ENCODE peak calls at places on chromosome 5, in seven cellular contexts. C is IMR-90, G is H9, E is neuronal stem cell, P is H1, F is mesenchymal stem cell, M is trophoblast cell. Q is an unnamed sample. For H3K4me1, the result is how much of the 10 kb centered on the place peaks cover.

GRCh38 chr5:34570143-34570542 is 86.0 kb upstream of the RAI14 start:
- DNase-seq in M (no peak), E (no peak), C (no peak), G (no peak), F (no peak), P (no peak), Q (no peak)

GRCh38 chr5:170265527-170265926 is 32.0 kb downstream of the LCP2 start:
- DNase-seq in F (peak), G (no peak), C (no peak), M (no peak), P (peak), E (no peak), Q (no peak)

GRCh38 chr5:56649569-56649968 is 165.8 kb upstream of the MAP3K1 start:
- DNase-seq in E (no peak), P (no peak), F (peak), G (no peak), C (peak), M (no peak), Q (no peak)

GRCh38 chr5:102375256-102375655 is 79.2 kb upstream of the SLCO4C1 start:
- DNase-seq in F (peak), G (no peak), P (no peak), C (no peak), M (no peak), E (no peak), Q (no peak)

GRCh38 chr5:150122158-150122510 is 33.5 kb downstream of the PDGFRB start:
- DNase-seq in C (no peak), M (no peak), E (no peak), P (peak), F (no peak), G (peak), Q (no peak)

GRCh38 chr5:79702606-79703380 is 13.2 kb downstream of the CMYA5 start:
- DNase-seq in G (peak), P (peak), M (peak), E (no peak), C (no peak), F (peak), Q (peak)

GRCh38 chr5:135340568-135340967 is 58.5 kb downstream of the MACROH2A1 start:
- DNase-seq in F (no peak), E (no peak), M (no peak), P (no peak), G (no peak), C (no peak), Q (no peak)

GRCh38 chr5:178304016-178304415 is 71.4 kb upstream of the PHYKPL start:
- DNase-seq in F (no peak), G (peak), C (no peak), E (no peak), M (no peak), P (no peak), Q (no peak)

GRCh38 chr5:127320032-127320945 is 29.7 kb downstream of the MEGF10 start:
- DNase-seq in E (no peak), G (no peak), P (no peak), C (no peak), F (no peak), M (no peak), Q (peak)

GRCh38 chr5:103562453-103563157 is at the start of gene NUDT12:
- DNase-seq in M (peak), F (peak), C (peak), G (peak), E (peak), P (peak), Q (peak)

GRCh38 chr5:50435131-50435530 is 6.0 kb downstream of the EMB start:
- DNase-seq in G (no peak), P (no peak), M (no peak), C (no peak), F (no peak), E (no peak), Q (no peak)

GRCh38 chr5:96278995-96279394 is 154.1 kb downstream of the PCSK1 start:
- DNase-seq in G (no peak), C (no peak), M (no peak), P (no peak), F (no peak), E (no peak), Q (no peak)

GRCh38 chr5:132420706-132421272 is 51.3 kb downstream of the SLC22A5 start:
- DNase-seq in M (no peak), E (no peak), C (no peak), G (no peak), F (no peak), P (no peak), Q (no peak)

GRCh38 chr5:132423443-132423898 is 54.0 kb downstream of the SLC22A5 start:
- DNase-seq in F (peak), G (no peak), C (no peak), P (no peak), E (no peak), M (no peak), Q (no peak)

GRCh38 chr5:132421442-132421841 is 51.9 kb downstream of the SLC22A5 start:
- DNase-seq in M (no peak), P (no peak), C (no peak), G (no peak), F (no peak), E (no peak), Q (no peak)

GRCh38 chr5:132424167-132424935 is 54.8 kb downstream of the SLC22A5 start:
- DNase-seq in C (no peak), P (no peak), F (no peak), E (no peak), G (no peak), M (no peak), Q (no peak)

DNA sequence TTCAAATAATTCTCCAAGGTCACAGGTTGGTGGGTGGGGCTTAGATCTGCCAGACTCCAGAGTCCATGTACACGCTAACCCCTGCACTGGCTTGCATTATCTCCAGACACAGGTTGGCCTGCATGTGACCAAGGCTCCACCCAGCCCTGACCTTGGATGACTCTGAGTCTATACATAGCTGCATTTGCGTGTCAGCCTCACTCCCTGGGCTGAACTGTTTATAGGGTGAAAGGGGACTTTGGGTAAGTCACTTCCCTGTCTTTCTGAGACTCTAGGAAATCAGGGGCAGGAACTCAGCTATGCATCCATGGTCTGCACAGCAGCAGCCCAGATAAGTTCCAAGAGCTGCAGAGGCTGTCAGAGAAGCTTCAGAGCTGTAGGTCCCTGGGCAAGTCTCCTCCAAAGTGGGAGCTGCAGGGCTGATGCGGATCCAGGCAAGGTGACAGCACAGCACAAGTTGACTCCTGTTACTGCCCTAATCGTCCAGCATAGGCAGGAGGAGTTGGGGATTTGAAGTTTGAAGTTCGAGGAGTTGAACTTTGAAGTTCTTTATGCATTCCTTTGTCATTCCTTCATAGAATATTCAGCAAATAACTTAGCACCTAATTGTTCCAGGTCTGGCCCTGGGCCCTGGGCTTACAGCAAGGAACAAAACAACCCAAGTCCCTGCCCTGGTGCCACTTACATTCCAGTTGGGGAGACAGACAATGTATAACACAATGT is 53.4 kb downstream of the SLC22A5 start:
- DNase-seq in F (peak), C (peak), M (peak), G (no peak), P (no peak), E (no peak), Q (no peak)
- H3K9ac ChIP-seq in F (no peak), C (peak), M (no peak), G (no peak), P (no peak), E (no peak), Q (no peak)

GRCh38 chr5:82586597-82586996 is 308.4 kb upstream of the RPS23 start:
- DNase-seq in F (no peak), E (no peak), G (no peak), P (no peak), C (no peak), M (no peak), Q (no peak)

GRCh38 chr5:82591021-82591515 is 312.9 kb upstream of the RPS23 start:
- DNase-seq in P (no peak), C (no peak), E (no peak), M (no peak), G (no peak), F (no peak), Q (no peak)

GRCh38 chr5:82586176-82586575 is 308.0 kb upstream of the RPS23 start:
- DNase-seq in F (no peak), G (no peak), E (no peak), M (no peak), C (no peak), P (no peak), Q (no peak)

GRCh38 chr5:82593481-82593880 is 315.3 kb upstream of the RPS23 start:
- DNase-seq in E (no peak), P (no peak), M (no peak), F (peak), G (no peak), C (peak), Q (no peak)

GRCh38 chr5:82590112-82590511 is 312.0 kb upstream of the RPS23 start:
- DNase-seq in G (no peak), C (no peak), P (no peak), F (no peak), M (no peak), E (no peak), Q (no peak)
- H3K4ac ChIP-seq in G (no peak), C (no peak), P (no peak), F (no peak), M (no peak), E (no peak), Q (no peak)

GRCh38 chr5:68226564-68227073 is 11.1 kb downstream of the PIK3R1 start:
- DNase-seq in E (no peak), P (no peak), C (no peak), F (no peak), M (no peak), G (no peak), Q (no peak)
- H3K4me1 ChIP-seq in E (under half), P (under half), C (under half), F (under half), M (under half), G (under half), Q (under half)

DNA sequence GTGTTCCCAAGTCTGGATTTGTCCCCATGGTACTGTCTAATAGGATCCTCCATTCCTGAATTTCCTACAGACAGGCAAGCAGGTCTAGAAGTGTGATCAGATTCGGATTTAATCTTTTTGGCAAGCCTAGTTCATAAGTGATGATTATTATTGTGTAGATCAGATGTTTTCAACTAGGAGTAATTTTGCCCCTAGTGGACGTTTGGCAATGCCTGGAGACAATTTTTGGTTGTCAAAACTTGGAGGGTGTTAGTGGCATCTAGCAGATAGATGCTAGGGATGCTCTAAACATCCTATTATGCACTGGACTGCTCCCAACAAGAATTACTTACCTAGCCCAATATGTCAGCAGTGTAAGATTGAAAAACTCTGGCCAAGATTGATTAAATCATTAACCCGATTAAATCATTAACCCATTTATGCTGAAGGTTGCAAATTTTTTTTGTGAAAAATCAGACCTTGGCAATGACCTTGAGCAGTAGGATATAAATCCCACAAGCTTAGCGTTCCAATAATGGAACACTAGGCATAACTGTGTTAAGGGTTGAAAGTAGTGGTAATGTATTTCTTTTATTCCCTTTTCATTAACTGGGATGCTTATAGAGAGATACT is 28.2 kb downstream of the TCERG1 start:
- DNase-seq in F (no peak), M (peak), C (no peak), G (no peak), P (no peak), E (no peak), Q (peak)
- H3K9ac ChIP-seq in F (no peak), M (no peak), C (no peak), G (no peak), P (no peak), E (no peak), Q (no peak)

GRCh38 chr5:45093377-45093776 is 284.6 kb downstream of the MRPS30 start:
- DNase-seq in E (no peak), P (no peak), M (no peak), C (no peak), F (no peak), G (no peak), Q (no peak)

GRCh38 chr5:45094876-45095275 is 286.1 kb downstream of the MRPS30 start:
- DNase-seq in M (no peak), F (no peak), P (no peak), C (no peak), G (no peak), E (no peak), Q (no peak)

GRCh38 chr5:45089870-45090269 is 281.1 kb downstream of the MRPS30 start:
- DNase-seq in F (no peak), P (no peak), M (no peak), G (no peak), E (no peak), C (no peak), Q (peak)
- H3K4ac ChIP-seq in F (no peak), P (no peak), M (no peak), G (no peak), E (no peak), C (no peak), Q (no peak)

GRCh38 chr5:159052282-159053011 is 47.3 kb downstream of the EBF1 start:
- DNase-seq in M (no peak), P (no peak), G (no peak), E (no peak), F (peak), C (no peak), Q (peak)
- H3K4me1 ChIP-seq in M (under half), P (under half), G (under half), E (under half), F (under half), C (under half), Q (under half)

GRCh38 chr5:139149477-139150199 is 48.5 kb downstream of the SIL1 start:
- DNase-seq in M (no peak), E (no peak), G (no peak), F (peak), P (no peak), C (peak), Q (peak)
- H3K9ac ChIP-seq in M (no peak), E (no peak), G (no peak), F (no peak), P (no peak), C (no peak), Q (no peak)

GRCh38 chr5:107282061-107282460 is 388.7 kb downstream of the EFNA5 start:
- DNase-seq in M (no peak), E (no peak), C (no peak), F (no peak), P (no peak), G (no peak), Q (no peak)
- H3K4ac ChIP-seq in M (no peak), E (no peak), C (no peak), F (no peak), P (no peak), G (no peak), Q (no peak)

GRCh38 chr5:110969502-110969901 is 102.0 kb upstream of the TSLP start:
- DNase-seq in C (no peak), M (no peak), F (no peak), G (no peak), E (no peak), P (no peak), Q (no peak)
- H3K4me1 ChIP-seq in C (under half), M (under half), F (under half), G (under half), E (under half), P (under half), Q (under half)

GRCh38 chr5:14419686-14420085 is 161.9 kb upstream of the OTULINL start:
- DNase-seq in M (no peak), P (no peak), G (no peak), E (no peak), F (no peak), C (no peak), Q (no peak)

GRCh38 chr5:14415516-14416074 is 166.0 kb upstream of the OTULINL start:
- DNase-seq in E (no peak), P (no peak), C (no peak), F (no peak), G (no peak), M (no peak), Q (no peak)

GRCh38 chr5:14417792-14418765 is 163.5 kb upstream of the OTULINL start:
- DNase-seq in P (no peak), C (peak), G (no peak), E (no peak), M (no peak), F (peak), Q (peak)

GRCh38 chr5:14416709-14417108 is 164.9 kb upstream of the OTULINL start:
- DNase-seq in E (no peak), G (no peak), M (no peak), C (no peak), F (no peak), P (no peak), Q (peak)

DNA sequence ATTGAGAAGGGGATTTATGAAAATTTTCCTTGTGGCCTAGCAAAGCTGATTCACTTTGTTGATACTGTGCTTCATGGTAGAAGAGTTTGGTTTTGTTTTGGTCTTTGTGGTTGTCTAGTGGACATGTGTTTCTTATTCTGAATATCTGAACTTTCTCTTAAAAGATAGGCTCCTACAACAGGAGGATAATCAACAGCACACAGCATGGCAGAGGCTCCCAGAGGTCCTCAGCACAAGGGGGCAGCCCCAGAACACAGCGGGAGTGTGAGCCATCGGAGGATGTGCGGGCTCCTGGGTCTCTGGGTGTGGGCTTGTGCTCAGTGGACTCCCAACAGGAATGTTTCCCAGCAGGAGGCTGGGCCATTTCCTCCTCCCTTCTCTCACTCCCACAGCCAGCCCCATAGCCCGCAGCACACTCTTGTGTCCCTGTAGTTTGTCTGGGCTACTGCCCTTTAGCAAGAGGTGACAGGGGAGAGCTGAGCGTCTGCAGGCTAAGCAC is 164.3 kb upstream of the OTULINL start:
- DNase-seq in F (peak), M (no peak), E (no peak), C (peak), G (peak), P (no peak), Q (peak)
- H3K9ac ChIP-seq in F (peak), M (no peak), E (no peak), C (no peak), G (no peak), P (no peak), Q (no peak)

Q was measured in mesendoderm.